ENCODE peak calls at places on chromosomes 4 and X, in ten cellular contexts. One of them, this sample, is unnamed.

GRCh38 chr4:88158360-88159136 is at the start of gene ABCG2:
- DNase-seq in A549: peak
- DNase-seq in AG04450: peak
- DNase-seq in cardiac muscle cell: peak
- DNase-seq in GM12865: peak
- DNase-seq in WERI-Rb-1: peak
- DNase-seq in psoas muscle: peak
- DNase-seq in neural progenitor cell: peak
- DNase-seq in fibroblast of pulmonary artery: peak
- DNase-seq in HFF-Myc: peak
- DNase-seq in this sample: no peak

GRCh38 chr4:137909910-137910309 is 332.2 kb downstream of the SLC7A11 start:
- DNase-seq in AG04450: no peak
- DNase-seq in A549: no peak
- DNase-seq in psoas muscle: no peak
- DNase-seq in cardiac muscle cell: peak
- DNase-seq in neural progenitor cell: no peak
- DNase-seq in WERI-Rb-1: no peak
- DNase-seq in HFF-Myc: no peak
- DNase-seq in GM12865: no peak
- DNase-seq in fibroblast of pulmonary artery: no peak
- DNase-seq in this sample: no peak

GRCh38 chr4:10180927-10181744 is 64.5 kb upstream of the WDR1 start:
- DNase-seq in fibroblast of pulmonary artery: peak
- DNase-seq in HFF-Myc: no peak
- DNase-seq in A549: no peak
- DNase-seq in AG04450: no peak
- DNase-seq in psoas muscle: no peak
- DNase-seq in GM12865: peak
- DNase-seq in WERI-Rb-1: no peak
- DNase-seq in neural progenitor cell: no peak
- DNase-seq in cardiac muscle cell: peak
- DNase-seq in this sample: peak

GRCh38 chr4:126779446-126780166 is 853.2 kb upstream of the INTU start:
- DNase-seq in cardiac muscle cell: no peak
- DNase-seq in neural progenitor cell: no peak
- DNase-seq in AG04450: no peak
- DNase-seq in WERI-Rb-1: no peak
- DNase-seq in psoas muscle: no peak
- DNase-seq in A549: no peak
- DNase-seq in GM12865: no peak
- DNase-seq in HFF-Myc: no peak
- DNase-seq in fibroblast of pulmonary artery: no peak
- DNase-seq in this sample: no peak

GRCh38 chr4:170348945-170349344 is 259.2 kb upstream of the AADAT start:
- DNase-seq in A549: no peak
- DNase-seq in cardiac muscle cell: no peak
- DNase-seq in neural progenitor cell: no peak
- DNase-seq in HFF-Myc: no peak
- DNase-seq in AG04450: no peak
- DNase-seq in GM12865: no peak
- DNase-seq in fibroblast of pulmonary artery: no peak
- DNase-seq in WERI-Rb-1: no peak
- DNase-seq in psoas muscle: no peak
- DNase-seq in this sample: no peak

GRCh38 chr4:911221-911751 is 20.8 kb downstream of the GAK start:
- DNase-seq in HFF-Myc: no peak
- DNase-seq in psoas muscle: peak
- DNase-seq in AG04450: no peak
- DNase-seq in fibroblast of pulmonary artery: no peak
- DNase-seq in GM12865: no peak
- DNase-seq in WERI-Rb-1: no peak
- DNase-seq in neural progenitor cell: no peak
- DNase-seq in cardiac muscle cell: no peak
- DNase-seq in A549: no peak
- DNase-seq in this sample: no peak

GRCh38 chrX:33336783-33337182 is 125.4 kb upstream of the DMD start:
- DNase-seq in A549: peak
- DNase-seq in AG04450: no peak
- DNase-seq in psoas muscle: no peak
- DNase-seq in fibroblast of pulmonary artery: peak
- DNase-seq in cardiac muscle cell: peak
- DNase-seq in WERI-Rb-1: peak
- DNase-seq in HFF-Myc: no peak
- DNase-seq in neural progenitor cell: peak
- DNase-seq in GM12865: peak
- DNase-seq in this sample: no peak

GRCh38 chrX:49071877-49072711 is 1.7 kb downstream of the PRAF2 start:
- DNase-seq in WERI-Rb-1: no peak
- DNase-seq in neural progenitor cell: no peak
- DNase-seq in cardiac muscle cell: peak
- DNase-seq in AG04450: no peak
- DNase-seq in psoas muscle: peak
- DNase-seq in fibroblast of pulmonary artery: peak
- DNase-seq in HFF-Myc: no peak
- DNase-seq in GM12865: no peak
- DNase-seq in A549: no peak
- DNase-seq in this sample: no peak

GRCh38 chrX:17031827-17032226 is 85.4 kb downstream of the REPS2 start:
- DNase-seq in neural progenitor cell: no peak
- DNase-seq in AG04450: no peak
- DNase-seq in A549: no peak
- DNase-seq in cardiac muscle cell: no peak
- DNase-seq in WERI-Rb-1: no peak
- DNase-seq in fibroblast of pulmonary artery: no peak
- DNase-seq in HFF-Myc: no peak
- DNase-seq in GM12865: no peak
- DNase-seq in psoas muscle: no peak
- DNase-seq in this sample: no peak

GRCh38 chr4:78585633-78586032 is 34.1 kb downstream of the ANXA3 start:
- DNase-seq in A549: no peak
- DNase-seq in psoas muscle: no peak
- DNase-seq in cardiac muscle cell: no peak
- DNase-seq in neural progenitor cell: no peak
- DNase-seq in WERI-Rb-1: no peak
- DNase-seq in GM12865: no peak
- DNase-seq in fibroblast of pulmonary artery: no peak
- DNase-seq in HFF-Myc: no peak
- DNase-seq in AG04450: no peak
- DNase-seq in this sample: no peak

GRCh38 chr4:1715002-1715761 is 3.1 kb upstream of the SLBP start:
- DNase-seq in GM12865: peak
- DNase-seq in cardiac muscle cell: no peak
- DNase-seq in AG04450: no peak
- DNase-seq in psoas muscle: no peak
- DNase-seq in fibroblast of pulmonary artery: no peak
- DNase-seq in A549: no peak
- DNase-seq in neural progenitor cell: no peak
- DNase-seq in WERI-Rb-1: no peak
- DNase-seq in HFF-Myc: no peak
- DNase-seq in this sample: no peak

GRCh38 chr4:105350859-105351494 is 122.9 kb downstream of the PPA2 start:
- DNase-seq in GM12865: no peak
- DNase-seq in cardiac muscle cell: peak
- DNase-seq in HFF-Myc: no peak
- DNase-seq in AG04450: peak
- DNase-seq in fibroblast of pulmonary artery: peak
- DNase-seq in A549: no peak
- DNase-seq in neural progenitor cell: no peak
- DNase-seq in psoas muscle: no peak
- DNase-seq in WERI-Rb-1: no peak
- DNase-seq in this sample: peak

GRCh38 chr4:53196872-53197759 is 168.7 kb downstream of the SCFD2 start:
- DNase-seq in WERI-Rb-1: no peak
- DNase-seq in AG04450: peak
- DNase-seq in neural progenitor cell: peak
- DNase-seq in GM12865: peak
- DNase-seq in psoas muscle: no peak
- DNase-seq in A549: peak
- DNase-seq in cardiac muscle cell: peak
- DNase-seq in fibroblast of pulmonary artery: peak
- DNase-seq in HFF-Myc: peak
- DNase-seq in this sample: peak

GRCh38 chr4:63620271-63620670 is 789.0 kb downstream of the TECRL start:
- DNase-seq in cardiac muscle cell: no peak
- DNase-seq in WERI-Rb-1: peak
- DNase-seq in AG04450: no peak
- DNase-seq in fibroblast of pulmonary artery: no peak
- DNase-seq in HFF-Myc: no peak
- DNase-seq in psoas muscle: no peak
- DNase-seq in A549: no peak
- DNase-seq in GM12865: no peak
- DNase-seq in neural progenitor cell: no peak
- DNase-seq in this sample: no peak

GRCh38 chrX:117458243-117458968 is 658.2 kb downstream of the KLHL13 start:
- DNase-seq in cardiac muscle cell: no peak
- DNase-seq in GM12865: no peak
- DNase-seq in AG04450: no peak
- DNase-seq in HFF-Myc: no peak
- DNase-seq in WERI-Rb-1: no peak
- DNase-seq in psoas muscle: no peak
- DNase-seq in fibroblast of pulmonary artery: no peak
- DNase-seq in neural progenitor cell: no peak
- DNase-seq in A549: no peak
- DNase-seq in this sample: no peak

GRCh38 chr4:161680146-161680545 is 483.7 kb downstream of the FSTL5 start:
- DNase-seq in AG04450: no peak
- DNase-seq in WERI-Rb-1: no peak
- DNase-seq in HFF-Myc: no peak
- DNase-seq in GM12865: no peak
- DNase-seq in cardiac muscle cell: no peak
- DNase-seq in neural progenitor cell: no peak
- DNase-seq in A549: no peak
- DNase-seq in psoas muscle: no peak
- DNase-seq in fibroblast of pulmonary artery: no peak
- DNase-seq in this sample: no peak

GRCh38 chr4:153747406-153747805 is 12.4 kb downstream of the RNF175 start:
- DNase-seq in A549: no peak
- DNase-seq in neural progenitor cell: no peak
- DNase-seq in AG04450: no peak
- DNase-seq in WERI-Rb-1: no peak
- DNase-seq in cardiac muscle cell: no peak
- DNase-seq in psoas muscle: no peak
- DNase-seq in HFF-Myc: no peak
- DNase-seq in GM12865: no peak
- DNase-seq in fibroblast of pulmonary artery: no peak
- DNase-seq in this sample: no peak
- H3K4me3 ChIP-seq in A549: no peak
- H3K4me3 ChIP-seq in neural progenitor cell: no peak
- H3K4me3 ChIP-seq in AG04450: no peak
- H3K4me3 ChIP-seq in WERI-Rb-1: no peak
- H3K4me3 ChIP-seq in cardiac muscle cell: no peak
- H3K4me3 ChIP-seq in psoas muscle: no peak
- H3K4me3 ChIP-seq in HFF-Myc: no peak
- H3K4me3 ChIP-seq in GM12865: no peak
- H3K4me3 ChIP-seq in fibroblast of pulmonary artery: no peak
- H3K4me3 ChIP-seq in this sample: no peak

GRCh38 chr4:86523333-86523732 is 70.8 kb upstream of the PTPN13 start:
- DNase-seq in WERI-Rb-1: no peak
- DNase-seq in psoas muscle: no peak
- DNase-seq in GM12865: no peak
- DNase-seq in HFF-Myc: no peak
- DNase-seq in A549: no peak
- DNase-seq in fibroblast of pulmonary artery: no peak
- DNase-seq in cardiac muscle cell: no peak
- DNase-seq in neural progenitor cell: no peak
- DNase-seq in AG04450: no peak
- DNase-seq in this sample: no peak

GRCh38 chr4:86521373-86521969 is 72.6 kb upstream of the PTPN13 start:
- DNase-seq in GM12865: peak
- DNase-seq in HFF-Myc: no peak
- DNase-seq in fibroblast of pulmonary artery: no peak
- DNase-seq in psoas muscle: no peak
- DNase-seq in neural progenitor cell: no peak
- DNase-seq in WERI-Rb-1: no peak
- DNase-seq in A549: no peak
- DNase-seq in cardiac muscle cell: no peak
- DNase-seq in AG04450: no peak
- DNase-seq in this sample: no peak

GRCh38 chr4:86522349-86522748 is 71.8 kb upstream of the PTPN13 start:
- DNase-seq in AG04450: no peak
- DNase-seq in A549: no peak
- DNase-seq in fibroblast of pulmonary artery: peak
- DNase-seq in psoas muscle: no peak
- DNase-seq in HFF-Myc: no peak
- DNase-seq in neural progenitor cell: no peak
- DNase-seq in WERI-Rb-1: no peak
- DNase-seq in cardiac muscle cell: peak
- DNase-seq in GM12865: no peak
- DNase-seq in this sample: no peak
- TF ChIP-seq CTCF in AG04450: peak
- TF ChIP-seq CTCF in A549: no peak
- TF ChIP-seq CTCF in fibroblast of pulmonary artery: peak
- TF ChIP-seq CTCF in psoas muscle: no peak
- TF ChIP-seq CTCF in HFF-Myc: no peak
- TF ChIP-seq CTCF in neural progenitor cell: no peak
- TF ChIP-seq CTCF in WERI-Rb-1: no peak
- TF ChIP-seq CTCF in cardiac muscle cell: peak
- TF ChIP-seq CTCF in GM12865: no peak
- TF ChIP-seq CTCF in this sample: no peak

GRCh38 chr4:150583287-150584197 is 1.6 kb downstream of the MAB21L2 start:
- DNase-seq in neural progenitor cell: peak
- DNase-seq in AG04450: no peak
- DNase-seq in GM12865: no peak
- DNase-seq in fibroblast of pulmonary artery: peak
- DNase-seq in psoas muscle: peak
- DNase-seq in HFF-Myc: no peak
- DNase-seq in WERI-Rb-1: no peak
- DNase-seq in A549: no peak
- DNase-seq in cardiac muscle cell: peak
- DNase-seq in this sample: no peak
- H3K4me3 ChIP-seq in neural progenitor cell: peak
- H3K4me3 ChIP-seq in AG04450: peak
- H3K4me3 ChIP-seq in GM12865: no peak
- H3K4me3 ChIP-seq in fibroblast of pulmonary artery: peak
- H3K4me3 ChIP-seq in psoas muscle: peak
- H3K4me3 ChIP-seq in HFF-Myc: peak
- H3K4me3 ChIP-seq in WERI-Rb-1: no peak
- H3K4me3 ChIP-seq in A549: no peak
- H3K4me3 ChIP-seq in cardiac muscle cell: peak
- H3K4me3 ChIP-seq in this sample: no peak

DNA sequence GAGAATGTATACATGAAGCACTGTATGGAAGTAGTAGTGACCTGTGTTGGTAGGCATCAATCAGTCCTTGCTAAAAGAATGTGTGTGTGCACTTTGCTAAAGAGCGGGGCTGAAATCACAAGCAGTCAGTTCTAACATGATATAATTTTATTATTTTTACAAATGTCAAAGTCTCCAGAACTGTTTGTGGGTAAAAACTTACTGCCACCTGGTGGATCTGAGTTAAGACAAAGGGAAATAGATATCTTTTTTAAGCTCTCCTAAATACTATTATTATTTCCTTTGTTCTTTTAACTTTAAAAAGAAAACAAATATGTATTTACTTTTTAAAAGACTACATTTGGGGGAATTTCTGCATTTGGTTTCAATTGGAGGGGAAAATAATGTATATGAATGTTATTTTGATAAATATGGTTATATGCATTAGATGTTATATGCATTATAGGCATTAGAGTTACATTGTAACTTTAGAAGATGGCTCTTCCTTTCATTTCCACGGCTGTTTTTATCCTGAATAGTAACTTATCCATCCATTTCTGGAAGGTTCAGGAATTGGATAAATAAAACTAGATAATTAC is 7.8 kb upstream of the CLOCK start:
- DNase-seq in WERI-Rb-1: no peak
- DNase-seq in psoas muscle: no peak
- DNase-seq in fibroblast of pulmonary artery: peak
- DNase-seq in neural progenitor cell: no peak
- DNase-seq in cardiac muscle cell: peak
- DNase-seq in A549: peak
- DNase-seq in AG04450: no peak
- DNase-seq in HFF-Myc: no peak
- DNase-seq in GM12865: peak
- DNase-seq in this sample: no peak
- TF ChIP-seq CTCF in WERI-Rb-1: no peak
- TF ChIP-seq CTCF in psoas muscle: peak
- TF ChIP-seq CTCF in fibroblast of pulmonary artery: peak
- TF ChIP-seq CTCF in neural progenitor cell: peak
- TF ChIP-seq CTCF in cardiac muscle cell: peak
- TF ChIP-seq CTCF in A549: peak
- TF ChIP-seq CTCF in AG04450: peak
- TF ChIP-seq CTCF in HFF-Myc: peak
- TF ChIP-seq CTCF in GM12865: peak
- TF ChIP-seq CTCF in this sample: no peak